ENCODE peak calls at places on chromosomes 11 and 22, in ten cellular contexts. One of them, this sample, is unnamed. For H3K36me3, the result is how much of the 10 kb centered on the place peaks cover.

GRCh38 chr11:107562647-107563208 is 2.8 kb downstream of the ALKBH8 start:
- DNase-seq in brain microvascular endothelial cell: peak
- DNase-seq in mesenchymal stem cell: peak
- DNase-seq in transverse colon: no peak
- DNase-seq in body of pancreas: no peak
- DNase-seq in psoas muscle: no peak
- DNase-seq in sigmoid colon: no peak
- DNase-seq in endodermal cell: no peak
- DNase-seq in HepG2: peak
- DNase-seq in thoracic aorta: no peak
- DNase-seq in this sample: no peak

GRCh38 chr11:88183233-88183632 is 8.0 kb upstream of the RAB38 start:
- DNase-seq in HepG2: no peak
- DNase-seq in endodermal cell: no peak
- DNase-seq in mesenchymal stem cell: no peak
- DNase-seq in brain microvascular endothelial cell: no peak
- DNase-seq in psoas muscle: no peak
- DNase-seq in thoracic aorta: no peak
- DNase-seq in body of pancreas: no peak
- DNase-seq in sigmoid colon: no peak
- DNase-seq in transverse colon: no peak
- DNase-seq in this sample: no peak

GRCh38 chr11:76512851-76513653 is 68.2 kb downstream of the EMSY start:
- DNase-seq in psoas muscle: no peak
- DNase-seq in mesenchymal stem cell: peak
- DNase-seq in body of pancreas: no peak
- DNase-seq in endodermal cell: no peak
- DNase-seq in brain microvascular endothelial cell: no peak
- DNase-seq in sigmoid colon: no peak
- DNase-seq in thoracic aorta: no peak
- DNase-seq in HepG2: no peak
- DNase-seq in transverse colon: no peak
- DNase-seq in this sample: peak

GRCh38 chr22:41619979-41620645 is 731 bp downstream of the DESI1 start:
- DNase-seq in mesenchymal stem cell: peak
- DNase-seq in body of pancreas: peak
- DNase-seq in HepG2: peak
- DNase-seq in brain microvascular endothelial cell: no peak
- DNase-seq in psoas muscle: peak
- DNase-seq in thoracic aorta: no peak
- DNase-seq in sigmoid colon: peak
- DNase-seq in endodermal cell: peak
- DNase-seq in transverse colon: peak
- DNase-seq in this sample: peak

GRCh38 chr22:29636751-29637150 is 33.3 kb downstream of the NF2 start:
- DNase-seq in sigmoid colon: no peak
- DNase-seq in brain microvascular endothelial cell: no peak
- DNase-seq in HepG2: no peak
- DNase-seq in body of pancreas: no peak
- DNase-seq in endodermal cell: no peak
- DNase-seq in psoas muscle: no peak
- DNase-seq in mesenchymal stem cell: no peak
- DNase-seq in thoracic aorta: no peak
- DNase-seq in transverse colon: no peak
- DNase-seq in this sample: no peak

GRCh38 chr11:114089748-114090147 is 30.2 kb downstream of the ZBTB16 start:
- DNase-seq in endodermal cell: no peak
- DNase-seq in body of pancreas: peak
- DNase-seq in brain microvascular endothelial cell: no peak
- DNase-seq in mesenchymal stem cell: no peak
- DNase-seq in psoas muscle: no peak
- DNase-seq in sigmoid colon: peak
- DNase-seq in thoracic aorta: no peak
- DNase-seq in HepG2: no peak
- DNase-seq in transverse colon: no peak
- DNase-seq in this sample: no peak

GRCh38 chr11:44548032-44548695 is 17.3 kb upstream of the CD82 start:
- DNase-seq in endodermal cell: no peak
- DNase-seq in sigmoid colon: peak
- DNase-seq in mesenchymal stem cell: no peak
- DNase-seq in brain microvascular endothelial cell: no peak
- DNase-seq in HepG2: no peak
- DNase-seq in transverse colon: no peak
- DNase-seq in thoracic aorta: no peak
- DNase-seq in psoas muscle: no peak
- DNase-seq in body of pancreas: no peak
- DNase-seq in this sample: no peak

GRCh38 chr11:71446942-71447688 is 1.1 kb downstream of the DHCR7 start:
- DNase-seq in sigmoid colon: peak
- DNase-seq in body of pancreas: no peak
- DNase-seq in mesenchymal stem cell: peak
- DNase-seq in endodermal cell: no peak
- DNase-seq in psoas muscle: no peak
- DNase-seq in thoracic aorta: no peak
- DNase-seq in HepG2: peak
- DNase-seq in transverse colon: peak
- DNase-seq in brain microvascular endothelial cell: peak
- DNase-seq in this sample: no peak

GRCh38 chr22:41380993-41381328 is 781 bp upstream of the TEF start:
- DNase-seq in transverse colon: peak
- DNase-seq in mesenchymal stem cell: peak
- DNase-seq in body of pancreas: peak
- DNase-seq in brain microvascular endothelial cell: peak
- DNase-seq in psoas muscle: peak
- DNase-seq in endodermal cell: no peak
- DNase-seq in thoracic aorta: peak
- DNase-seq in HepG2: peak
- DNase-seq in sigmoid colon: peak
- DNase-seq in this sample: no peak

GRCh38 chr22:19886605-19887250 is 32.1 kb upstream of the GNB1L start:
- DNase-seq in thoracic aorta: no peak
- DNase-seq in brain microvascular endothelial cell: no peak
- DNase-seq in mesenchymal stem cell: peak
- DNase-seq in HepG2: no peak
- DNase-seq in sigmoid colon: no peak
- DNase-seq in psoas muscle: peak
- DNase-seq in body of pancreas: no peak
- DNase-seq in endodermal cell: peak
- DNase-seq in transverse colon: no peak
- DNase-seq in this sample: peak

GRCh38 chr11:78189851-78190250 is 1.1 kb downstream of the USP35 start:
- DNase-seq in endodermal cell: no peak
- DNase-seq in transverse colon: no peak
- DNase-seq in brain microvascular endothelial cell: no peak
- DNase-seq in sigmoid colon: peak
- DNase-seq in HepG2: no peak
- DNase-seq in psoas muscle: no peak
- DNase-seq in body of pancreas: peak
- DNase-seq in mesenchymal stem cell: no peak
- DNase-seq in thoracic aorta: no peak
- DNase-seq in this sample: peak

GRCh38 chr11:78192223-78192719 is 3.6 kb downstream of the USP35 start:
- DNase-seq in psoas muscle: no peak
- DNase-seq in thoracic aorta: no peak
- DNase-seq in sigmoid colon: peak
- DNase-seq in brain microvascular endothelial cell: no peak
- DNase-seq in body of pancreas: peak
- DNase-seq in HepG2: no peak
- DNase-seq in transverse colon: no peak
- DNase-seq in endodermal cell: no peak
- DNase-seq in mesenchymal stem cell: no peak
- DNase-seq in this sample: no peak

GRCh38 chr11:78188809-78189724 is at the start of gene USP35:
- DNase-seq in thoracic aorta: no peak
- DNase-seq in brain microvascular endothelial cell: no peak
- DNase-seq in sigmoid colon: peak
- DNase-seq in body of pancreas: no peak
- DNase-seq in psoas muscle: no peak
- DNase-seq in mesenchymal stem cell: no peak
- DNase-seq in endodermal cell: no peak
- DNase-seq in transverse colon: no peak
- DNase-seq in HepG2: no peak
- DNase-seq in this sample: no peak

GRCh38 chr11:78190871-78191538 is 2.3 kb downstream of the USP35 start:
- DNase-seq in body of pancreas: peak
- DNase-seq in brain microvascular endothelial cell: no peak
- DNase-seq in thoracic aorta: no peak
- DNase-seq in endodermal cell: no peak
- DNase-seq in HepG2: peak
- DNase-seq in psoas muscle: no peak
- DNase-seq in mesenchymal stem cell: no peak
- DNase-seq in sigmoid colon: peak
- DNase-seq in transverse colon: no peak
- DNase-seq in this sample: no peak

GRCh38 chr11:78190374-78190773 is 1.7 kb downstream of the USP35 start:
- DNase-seq in thoracic aorta: no peak
- DNase-seq in endodermal cell: no peak
- DNase-seq in transverse colon: no peak
- DNase-seq in mesenchymal stem cell: peak
- DNase-seq in brain microvascular endothelial cell: no peak
- DNase-seq in psoas muscle: no peak
- DNase-seq in body of pancreas: no peak
- DNase-seq in sigmoid colon: peak
- DNase-seq in HepG2: no peak
- DNase-seq in this sample: no peak
- H3K36me3 ChIP-seq in thoracic aorta: under half
- H3K36me3 ChIP-seq in endodermal cell: under half
- H3K36me3 ChIP-seq in transverse colon: under half
- H3K36me3 ChIP-seq in mesenchymal stem cell: under half
- H3K36me3 ChIP-seq in brain microvascular endothelial cell: under half
- H3K36me3 ChIP-seq in psoas muscle: under half
- H3K36me3 ChIP-seq in body of pancreas: under half
- H3K36me3 ChIP-seq in sigmoid colon: under half
- H3K36me3 ChIP-seq in HepG2: under half
- H3K36me3 ChIP-seq in this sample: under half

DNA sequence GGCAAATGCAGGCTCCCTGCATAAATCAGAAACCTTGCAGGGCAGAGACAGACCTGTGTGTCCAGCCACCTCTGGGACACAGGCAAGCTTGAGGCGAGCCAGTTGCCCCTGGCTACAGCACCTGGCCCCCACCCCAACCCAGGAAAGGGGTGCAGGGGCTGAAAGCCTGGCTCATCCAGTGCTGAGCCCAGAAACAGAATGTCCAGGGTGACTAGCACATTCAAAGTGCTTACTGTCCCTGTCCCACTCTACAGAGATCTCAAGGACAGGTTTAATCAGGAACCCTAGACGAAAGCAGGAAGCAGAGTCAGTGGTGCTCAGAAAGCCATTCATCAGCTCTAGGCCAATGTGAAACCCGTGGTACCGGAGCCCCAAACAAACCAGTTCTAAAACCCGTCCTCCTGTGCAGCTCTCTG is 31.9 kb downstream of the PLEKHA7 start:
- DNase-seq in endodermal cell: no peak
- DNase-seq in sigmoid colon: no peak
- DNase-seq in psoas muscle: no peak
- DNase-seq in transverse colon: no peak
- DNase-seq in mesenchymal stem cell: no peak
- DNase-seq in thoracic aorta: no peak
- DNase-seq in body of pancreas: peak
- DNase-seq in HepG2: peak
- DNase-seq in brain microvascular endothelial cell: no peak
- DNase-seq in this sample: no peak
- H3K4me3 ChIP-seq in endodermal cell: no peak
- H3K4me3 ChIP-seq in sigmoid colon: no peak
- H3K4me3 ChIP-seq in psoas muscle: no peak
- H3K4me3 ChIP-seq in transverse colon: no peak
- H3K4me3 ChIP-seq in mesenchymal stem cell: no peak
- H3K4me3 ChIP-seq in thoracic aorta: no peak
- H3K4me3 ChIP-seq in body of pancreas: no peak
- H3K4me3 ChIP-seq in HepG2: peak
- H3K4me3 ChIP-seq in brain microvascular endothelial cell: no peak
- H3K4me3 ChIP-seq in this sample: no peak

DNA sequence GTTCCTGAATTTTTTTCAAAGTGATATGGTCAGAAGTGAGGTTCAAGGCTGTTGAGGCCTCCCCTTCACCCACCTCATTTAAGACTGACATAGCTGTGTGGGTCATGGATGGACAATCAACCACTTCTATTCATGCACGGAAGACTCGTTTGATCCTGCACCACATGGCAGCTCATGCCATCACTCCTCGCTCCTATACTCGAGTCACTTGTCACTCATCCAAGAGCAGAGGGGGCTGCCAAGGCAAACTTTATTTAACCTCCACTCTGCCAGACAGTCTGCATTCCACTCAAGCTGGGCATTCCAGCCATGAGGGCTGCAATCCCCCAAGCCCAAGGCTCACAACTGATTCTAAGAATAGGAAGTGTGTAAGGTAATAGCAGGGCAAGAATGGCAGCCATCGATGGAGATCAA is 34.1 kb downstream of the SNX19 start:
- DNase-seq in thoracic aorta: peak
- DNase-seq in transverse colon: no peak
- DNase-seq in brain microvascular endothelial cell: no peak
- DNase-seq in HepG2: no peak
- DNase-seq in mesenchymal stem cell: no peak
- DNase-seq in endodermal cell: no peak
- DNase-seq in sigmoid colon: no peak
- DNase-seq in psoas muscle: no peak
- DNase-seq in body of pancreas: no peak
- DNase-seq in this sample: no peak
- H3K36me3 ChIP-seq in thoracic aorta: under half
- H3K36me3 ChIP-seq in transverse colon: under half
- H3K36me3 ChIP-seq in brain microvascular endothelial cell: half or more
- H3K36me3 ChIP-seq in HepG2: under half
- H3K36me3 ChIP-seq in mesenchymal stem cell: half or more
- H3K36me3 ChIP-seq in endodermal cell: half or more
- H3K36me3 ChIP-seq in sigmoid colon: half or more
- H3K36me3 ChIP-seq in psoas muscle: half or more
- H3K36me3 ChIP-seq in body of pancreas: under half
- H3K36me3 ChIP-seq in this sample: half or more

GRCh38 chr11:111012497-111012896 is 233.0 kb upstream of the POU2AF2 start:
- DNase-seq in brain microvascular endothelial cell: no peak
- DNase-seq in sigmoid colon: no peak
- DNase-seq in thoracic aorta: no peak
- DNase-seq in psoas muscle: no peak
- DNase-seq in mesenchymal stem cell: no peak
- DNase-seq in body of pancreas: no peak
- DNase-seq in HepG2: no peak
- DNase-seq in transverse colon: no peak
- DNase-seq in endodermal cell: no peak
- DNase-seq in this sample: no peak
- H3K4me3 ChIP-seq in brain microvascular endothelial cell: no peak
- H3K4me3 ChIP-seq in sigmoid colon: no peak
- H3K4me3 ChIP-seq in thoracic aorta: no peak
- H3K4me3 ChIP-seq in psoas muscle: no peak
- H3K4me3 ChIP-seq in mesenchymal stem cell: no peak
- H3K4me3 ChIP-seq in body of pancreas: no peak
- H3K4me3 ChIP-seq in HepG2: no peak
- H3K4me3 ChIP-seq in transverse colon: no peak
- H3K4me3 ChIP-seq in endodermal cell: no peak
- H3K4me3 ChIP-seq in this sample: no peak

This sample was measured in OCI-LY7.